ENCODE peak calls at places on chromosome 7, in nine cellular contexts. V, U, R, G, D, W, F, T and S are unnamed samples.

GRCh38 chr7:117193564-117193963 is 129.3 kb downstream of the WNT2 start:
- DNase-seq in V (no peak), U (no peak), R (no peak), G (no peak), D (no peak), W (no peak), F (peak; percentile 36), T (no peak), S (no peak)

GRCh38 chr7:88328787-88329186 is 22.1 kb upstream of the STEAP4 start:
- DNase-seq in V (no peak), U (no peak), R (no peak), G (no peak), D (no peak), W (no peak), F (no peak), T (no peak), S (no peak)

GRCh38 chr7:100465702-100466311 is 1.7 kb upstream of the SPACDR start:
- DNase-seq in V (peak; percentile 92), U (peak; percentile 84), R (peak; percentile 78), G (peak; percentile 89), D (peak; percentile 87), W (peak; percentile 56), F (peak; percentile 71), T (peak; percentile 84), S (peak; percentile 72)

GRCh38 chr7:41870017-41870416 is 167.1 kb upstream of the INHBA start:
- DNase-seq in V (no peak), U (no peak), R (no peak), G (no peak), D (no peak), W (no peak), F (no peak), T (no peak), S (no peak)

GRCh38 chr7:116575853-116576252 is 51.0 kb downstream of the CAV1 start:
- DNase-seq in V (no peak), U (no peak), R (no peak), G (no peak), D (no peak), W (no peak), F (no peak), T (no peak), S (no peak)

GRCh38 chr7:124874644-124875163 is 54.9 kb downstream of the POT1 start:
- DNase-seq in V (no peak), U (no peak), R (no peak), G (no peak), D (no peak), W (no peak), F (no peak), T (no peak), S (no peak)

GRCh38 chr7:4667776-4668509 is 14.2 kb upstream of the FOXK1 start:
- DNase-seq in V (no peak), U (no peak), R (no peak), G (no peak), D (no peak), W (no peak), F (peak; percentile 90), T (no peak), S (no peak)

GRCh38 chr7:43721193-43721806 is 8.0 kb downstream of the COA1 start:
- DNase-seq in V (peak; percentile 11), U (no peak), R (no peak), G (no peak), D (no peak), W (no peak), F (peak; percentile 71), T (no peak), S (no peak)

GRCh38 chr7:25158962-25159361 is 33.9 kb upstream of the CYCS start:
- DNase-seq in V (no peak), U (no peak), R (no peak), G (no peak), D (no peak), W (no peak), F (no peak), T (no peak), S (no peak)

GRCh38 chr7:137003071-137003470 is 134.6 kb downstream of the CHRM2 start:
- DNase-seq in V (no peak), U (no peak), R (no peak), G (no peak), D (no peak), W (no peak), F (no peak), T (no peak), S (no peak)

GRCh38 chr7:40986351-40986873 is 716.5 kb downstream of the INHBA start:
- DNase-seq in V (no peak), U (no peak), R (no peak), G (no peak), D (no peak), W (no peak), F (peak; percentile 98), T (no peak), S (no peak)

GRCh38 chr7:87739306-87739705 is 111.1 kb downstream of the RUNDC3B start:
- DNase-seq in V (no peak), U (no peak), R (no peak), G (no peak), D (no peak), W (no peak), F (no peak), T (no peak), S (no peak)

DNA sequence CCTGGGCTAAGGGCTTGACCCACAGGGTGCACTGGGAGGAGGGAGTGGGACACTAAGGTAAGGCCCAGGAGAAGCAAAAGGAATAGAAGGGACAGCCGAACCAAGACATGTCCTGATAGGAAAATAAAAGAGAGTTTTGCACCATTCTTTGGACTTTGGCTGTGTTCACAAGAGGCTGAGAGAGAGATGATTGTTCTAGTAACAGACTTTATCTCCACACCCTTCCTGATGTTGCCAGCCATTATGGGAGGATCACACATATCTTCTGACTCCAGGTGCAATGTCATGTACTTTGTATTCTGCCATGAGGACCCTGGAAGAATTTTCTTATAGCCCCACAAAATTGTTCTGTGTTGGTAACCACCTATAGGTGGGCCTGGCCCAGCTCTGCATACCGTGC is 11.4 kb downstream of the LSMEM1 start:
- DNase-seq in V (no peak), U (no peak), R (no peak), G (no peak), D (no peak), W (no peak), F (no peak), T (no peak), S (no peak)
- H3K4me1 ChIP-seq in V (no peaks in the 10 kb centered on the region), U (no peaks in the 10 kb centered on the region), R (no peaks in the 10 kb centered on the region), G (no peaks in the 10 kb centered on the region), D (no peaks in the 10 kb centered on the region), W (peaks cover 12% of the 10 kb centered on the region), F (no peaks in the 10 kb centered on the region), T (no peaks in the 10 kb centered on the region), S (no peaks in the 10 kb centered on the region)

DNA sequence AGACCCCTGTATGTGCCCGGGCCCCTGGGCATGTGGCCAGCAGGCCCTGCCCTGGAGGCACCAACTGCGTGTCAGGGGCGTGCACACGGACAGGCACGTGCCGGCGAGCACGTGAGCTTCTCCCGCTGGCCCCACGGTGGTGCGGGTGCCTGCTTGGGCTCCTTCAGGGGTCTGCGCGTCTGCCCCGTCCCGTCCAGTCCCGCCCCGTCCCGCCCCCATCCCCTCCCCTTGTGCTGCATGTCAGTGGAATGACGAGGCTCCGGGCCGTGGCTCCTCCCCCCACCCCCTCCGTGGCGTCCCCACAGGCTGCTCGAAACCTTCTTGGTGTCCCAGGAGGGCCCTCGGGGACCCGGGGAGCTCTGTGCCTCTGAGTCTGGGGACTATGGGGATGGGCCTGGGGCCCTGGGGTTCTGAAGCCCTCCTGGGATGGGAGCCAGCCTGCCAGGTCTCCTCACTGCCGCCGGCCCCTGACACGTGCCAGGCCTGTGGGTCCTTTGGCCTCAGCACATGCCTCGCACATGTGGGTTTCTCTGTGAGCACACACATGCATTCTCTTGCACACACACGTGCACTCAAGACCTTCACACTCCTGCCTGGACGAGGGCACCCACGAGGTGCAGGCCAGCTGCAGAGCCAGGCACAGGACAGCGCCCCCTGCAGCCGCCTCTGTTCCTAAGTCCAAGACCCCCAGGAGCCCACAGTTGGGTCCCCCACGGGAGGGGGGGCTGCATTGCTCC is 27.5 kb upstream of the AMZ1 start:
- DNase-seq in V (no peak), U (peak; percentile 69), R (peak; percentile 31), G (no peak), D (no peak), W (no peak), F (no peak), T (peak; percentile 63), S (no peak)
- TF ChIP-seq POLR2A in V (no peak), U (no peak), R (no peak), G (no peak), D (no peak), W (no peak), F (no peak), T (no peak), S (no peak)

GRCh38 chr7:121385800-121386179 is 10.3 kb downstream of the FAM3C start:
- DNase-seq in V (peak; percentile 49), U (no peak), R (no peak), G (no peak), D (no peak), W (no peak), F (peak; percentile 15), T (no peak), S (no peak)
- H3K4me1 ChIP-seq in V (peaks cover 58% of the 10 kb centered on the region), U (no peaks in the 10 kb centered on the region), R (peaks cover 7% of the 10 kb centered on the region), G (no peaks in the 10 kb centered on the region), D (peaks cover 25% of the 10 kb centered on the region), W (peaks cover 8% of the 10 kb centered on the region), F (peaks cover 1% of the 10 kb centered on the region), T (peaks cover 34% of the 10 kb centered on the region), S (peaks cover 4% of the 10 kb centered on the region)

DNA sequence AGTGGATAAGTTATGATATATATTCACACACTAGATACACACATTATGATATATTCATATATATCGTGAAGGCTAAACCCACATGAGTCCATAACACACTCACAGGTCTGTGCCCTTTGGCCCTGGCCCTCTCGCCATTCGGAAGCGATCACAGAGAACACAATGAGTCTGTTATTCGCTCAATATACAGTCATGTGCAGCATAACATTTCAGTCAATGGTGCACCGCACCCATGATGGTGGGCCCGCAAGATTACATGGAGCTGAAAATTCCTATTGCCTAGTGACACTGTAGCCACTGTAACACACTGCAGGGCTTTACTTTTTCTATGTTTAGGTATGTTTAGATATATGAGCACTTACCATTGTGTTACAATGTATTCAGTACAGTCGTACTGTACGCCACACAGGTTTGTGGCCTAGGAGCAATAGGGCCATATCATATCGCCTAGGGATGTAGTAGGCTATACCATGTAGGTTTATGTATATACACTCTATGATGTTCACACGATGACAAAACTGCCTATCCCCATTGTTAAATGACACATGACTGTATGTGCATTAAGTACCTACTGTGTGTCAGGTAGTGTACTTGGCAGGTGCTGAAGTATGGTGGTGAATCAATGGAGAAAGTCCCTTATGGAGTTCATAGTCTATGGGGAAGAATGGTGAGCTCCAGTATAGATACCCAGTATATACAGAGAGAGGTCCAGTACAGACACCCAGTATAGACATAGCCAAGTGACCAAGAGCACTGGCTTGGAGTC is 198.8 kb upstream of the KLF14 start:
- DNase-seq in V (no peak), U (no peak), R (no peak), G (no peak), D (no peak), W (no peak), F (no peak), T (no peak), S (no peak)
- TF ChIP-seq POLR2A in V (no peak), U (no peak), R (no peak), G (no peak), D (no peak), W (no peak), F (no peak), T (no peak), S (no peak)

DNA sequence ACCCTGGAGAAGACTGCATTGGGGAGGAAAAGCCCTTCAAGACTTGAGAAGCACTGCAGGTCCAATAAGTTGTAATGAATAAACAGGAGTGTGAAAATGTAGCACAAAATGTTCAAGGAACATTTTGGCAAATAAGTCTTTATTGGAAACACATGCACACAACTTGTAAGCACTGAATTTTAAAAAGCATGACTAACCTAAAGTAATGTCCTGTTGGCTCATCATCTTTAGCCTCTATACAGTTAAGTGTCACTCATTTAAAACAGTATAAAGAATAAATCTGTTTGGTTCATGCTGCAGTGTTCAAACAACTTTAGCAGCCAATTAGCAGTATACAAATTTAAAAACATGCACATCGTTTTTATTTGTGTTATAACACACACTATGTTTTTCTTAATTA is 108.6 kb downstream of the CDK6 start:
- DNase-seq in V (no peak), U (no peak), R (no peak), G (no peak), D (no peak), W (no peak), F (peak; percentile 49), T (no peak), S (no peak)
- H3K4me1 ChIP-seq in V (peaks cover 4% of the 10 kb centered on the region), U (no peaks in the 10 kb centered on the region), R (peaks cover 2% of the 10 kb centered on the region), G (no peaks in the 10 kb centered on the region), D (peaks cover 7% of the 10 kb centered on the region), W (peaks cover 14% of the 10 kb centered on the region), F (peaks cover 19% of the 10 kb centered on the region), T (peaks cover 16% of the 10 kb centered on the region), S (no peaks in the 10 kb centered on the region)